ENCODE peak calls at places on chromosome 3, in eight cellular contexts. N, D, G, V, U, Q, M and E are unnamed samples.

GRCh38 chr3:33096103-33096868 is 660 bp downstream of the GLB1 start:
- DNase-seq in N (peak), D (peak), G (peak), V (peak), U (peak), Q (no peak), M (no peak), E (peak)

GRCh38 chr3:177447938-177448337 is 250.7 kb upstream of the TBL1XR1 start:
- DNase-seq in N (peak), D (no peak), G (no peak), V (peak), U (no peak), Q (no peak), M (no peak), E (no peak)

GRCh38 chr3:194379651-194380050 is 10.1 kb upstream of the LRRC15 start:
- DNase-seq in N (no peak), D (no peak), G (no peak), V (no peak), U (no peak), Q (no peak), M (peak), E (peak)

GRCh38 chr3:145727416-145727930 is 433.5 kb downstream of the PLOD2 start:
- DNase-seq in N (no peak), D (no peak), G (no peak), V (no peak), U (no peak), Q (no peak), M (no peak), E (no peak)

GRCh38 chr3:177482048-177482741 is 284.9 kb upstream of the TBL1XR1 start:
- DNase-seq in N (no peak), D (no peak), G (no peak), V (no peak), U (no peak), Q (no peak), M (no peak), E (no peak)

GRCh38 chr3:30779686-30780287 is 114.7 kb downstream of the GADL1 start:
- DNase-seq in N (peak), D (no peak), G (no peak), V (no peak), U (peak), Q (no peak), M (no peak), E (no peak)

GRCh38 chr3:79555655-79556054 is 212.1 kb downstream of the ROBO1 start:
- DNase-seq in N (no peak), D (no peak), G (no peak), V (no peak), U (no peak), Q (no peak), M (no peak), E (no peak)

GRCh38 chr3:169232863-169233262 is 430.6 kb downstream of the MECOM start:
- DNase-seq in N (peak), D (no peak), G (no peak), V (no peak), U (no peak), Q (no peak), M (peak), E (no peak)

GRCh38 chr3:106827515-106828213 is 549.6 kb upstream of the CCDC54 start:
- DNase-seq in N (peak), D (no peak), G (no peak), V (no peak), U (no peak), Q (no peak), M (no peak), E (no peak)

GRCh38 chr3:63450634-63451363 is 172.7 kb downstream of the SYNPR start:
- DNase-seq in N (peak), D (no peak), G (no peak), V (no peak), U (no peak), Q (no peak), M (no peak), E (no peak)

GRCh38 chr3:89113887-89114840 is 6.7 kb downstream of the EPHA3 start:
- DNase-seq in N (peak), D (no peak), G (peak), V (peak), U (peak), Q (no peak), M (peak), E (peak)

GRCh38 chr3:40333852-40334251 is 24.3 kb downstream of the EIF1B start:
- DNase-seq in N (no peak), D (no peak), G (no peak), V (no peak), U (no peak), Q (no peak), M (no peak), E (no peak)

GRCh38 chr3:171116365-171116764 is 89.8 kb upstream of the SLC2A2 start:
- DNase-seq in N (peak), D (no peak), G (no peak), V (no peak), U (no peak), Q (no peak), M (no peak), E (no peak)

GRCh38 chr3:29668233-29668632 is 387.4 kb downstream of the RBMS3 start:
- DNase-seq in N (peak), D (no peak), G (no peak), V (no peak), U (no peak), Q (no peak), M (no peak), E (no peak)

GRCh38 chr3:132838477-132838876 is 116.3 kb upstream of the NPHP3 start:
- DNase-seq in N (no peak), D (no peak), G (no peak), V (no peak), U (no peak), Q (no peak), M (no peak), E (no peak)

GRCh38 chr3:122745365-122746021 is 48.1 kb downstream of the HSPBAP1 start:
- DNase-seq in N (peak), D (no peak), G (no peak), V (no peak), U (no peak), Q (no peak), M (no peak), E (no peak)

GRCh38 chr3:169152319-169152718 is 511.2 kb downstream of the MECOM start:
- DNase-seq in N (no peak), D (no peak), G (no peak), V (no peak), U (no peak), Q (no peak), M (no peak), E (no peak)

GRCh38 chr3:107699682-107700081 is 176.9 kb downstream of the BBX start:
- DNase-seq in N (peak), D (no peak), G (no peak), V (no peak), U (no peak), Q (no peak), M (no peak), E (no peak)

GRCh38 chr3:113697192-113698090 is 999 bp upstream of the USF3 start:
- DNase-seq in N (peak), D (peak), G (peak), V (peak), U (peak), Q (no peak), M (peak), E (no peak)

GRCh38 chr3:141108002-141108401 is 56.9 kb downstream of the SPSB4 start:
- DNase-seq in N (no peak), D (no peak), G (no peak), V (no peak), U (no peak), Q (no peak), M (no peak), E (no peak)

GRCh38 chr3:72538070-72538745 is 310.0 kb downstream of the SHQ1 start:
- DNase-seq in N (peak), D (no peak), G (no peak), V (no peak), U (no peak), Q (no peak), M (no peak), E (no peak)

GRCh38 chr3:153269730-153270129 is 107.7 kb downstream of the RAP2B start:
- DNase-seq in N (no peak), D (no peak), G (no peak), V (no peak), U (no peak), Q (no peak), M (no peak), E (no peak)

GRCh38 chr3:39267631-39268553 is 11.9 kb downstream of the CX3CR1 start:
- DNase-seq in N (no peak), D (no peak), G (no peak), V (no peak), U (peak), Q (no peak), M (no peak), E (no peak)

GRCh38 chr3:65597225-65597951 is 441.3 kb downstream of the MAGI1 start:
- DNase-seq in N (no peak), D (no peak), G (no peak), V (no peak), U (no peak), Q (no peak), M (no peak), E (no peak)

GRCh38 chr3:124800511-124801374 is 70.5 kb downstream of the UMPS start:
- DNase-seq in N (no peak), D (no peak), G (no peak), V (peak), U (no peak), Q (no peak), M (peak), E (peak)

GRCh38 chr3:63940389-63940757 is 28.2 kb upstream of the SCAANT1 start:
- DNase-seq in N (peak), D (no peak), G (no peak), V (no peak), U (no peak), Q (no peak), M (no peak), E (no peak)

GRCh38 chr3:71512000-71512399 is 71.5 kb downstream of the FOXP1 start:
- DNase-seq in N (peak), D (peak), G (no peak), V (no peak), U (no peak), Q (no peak), M (no peak), E (no peak)

GRCh38 chr3:151816091-151816604 is 2.2 kb downstream of the AADAC start:
- DNase-seq in N (peak), D (no peak), G (no peak), V (no peak), U (no peak), Q (no peak), M (no peak), E (no peak)

GRCh38 chr3:58109752-58110151 is 101.0 kb downstream of the DNASE1L3 start:
- DNase-seq in N (peak), D (no peak), G (no peak), V (no peak), U (no peak), Q (no peak), M (no peak), E (no peak)

GRCh38 chr3:114551770-114552526 is 258.1 kb downstream of the TIGIT start:
- DNase-seq in N (peak), D (no peak), G (no peak), V (no peak), U (no peak), Q (no peak), M (no peak), E (no peak)

GRCh38 chr3:69020424-69020823 is 6.9 kb upstream of the EOGT start:
- DNase-seq in N (no peak), D (no peak), G (no peak), V (no peak), U (no peak), Q (no peak), M (no peak), E (no peak)